ENCODE peak calls at places on chromosomes 12 and 14, in seven cellular contexts. One of them, this sample, is unnamed. For H3K27me3, the result is how much of the 10 kb centered on the place peaks cover.

GRCh38 chr12:69475237-69475984 is 5.2 kb downstream of the FRS2 start:
- DNase-seq in cardiac muscle cell: peak
- DNase-seq in tibial artery: no peak
- DNase-seq in psoas muscle: no peak
- DNase-seq in astrocyte: no peak
- DNase-seq in ascending aorta: no peak
- DNase-seq in colonic mucosa: no peak
- DNase-seq in this sample: peak

GRCh38 chr12:6817056-6817455 is 4.6 kb upstream of the GPR162 start:
- DNase-seq in cardiac muscle cell: no peak
- DNase-seq in tibial artery: no peak
- DNase-seq in psoas muscle: no peak
- DNase-seq in astrocyte: no peak
- DNase-seq in ascending aorta: no peak
- DNase-seq in colonic mucosa: no peak
- DNase-seq in this sample: no peak

GRCh38 chr12:51362307-51362706 is 15.8 kb upstream of the CELA1 start:
- DNase-seq in cardiac muscle cell: no peak
- DNase-seq in tibial artery: no peak
- DNase-seq in psoas muscle: no peak
- DNase-seq in astrocyte: no peak
- DNase-seq in ascending aorta: no peak
- DNase-seq in colonic mucosa: no peak
- DNase-seq in this sample: no peak

GRCh38 chr14:104656014-104656714 is 33.3 kb upstream of the INF2 start:
- DNase-seq in cardiac muscle cell: no peak
- DNase-seq in tibial artery: no peak
- DNase-seq in psoas muscle: no peak
- DNase-seq in astrocyte: no peak
- DNase-seq in ascending aorta: no peak
- DNase-seq in colonic mucosa: no peak
- DNase-seq in this sample: no peak

GRCh38 chr12:53737494-53737808 is 10.2 kb upstream of the CALCOCO1 start:
- DNase-seq in cardiac muscle cell: no peak
- DNase-seq in tibial artery: no peak
- DNase-seq in psoas muscle: no peak
- DNase-seq in astrocyte: no peak
- DNase-seq in ascending aorta: no peak
- DNase-seq in colonic mucosa: no peak
- DNase-seq in this sample: no peak

GRCh38 chr12:115305275-115305674 is 621.3 kb upstream of the TBX3 start:
- DNase-seq in cardiac muscle cell: no peak
- DNase-seq in tibial artery: no peak
- DNase-seq in psoas muscle: no peak
- DNase-seq in astrocyte: no peak
- DNase-seq in ascending aorta: no peak
- DNase-seq in colonic mucosa: no peak
- DNase-seq in this sample: no peak

GRCh38 chr12:94603434-94604068 is 46.8 kb downstream of the TMCC3 start:
- DNase-seq in cardiac muscle cell: peak
- DNase-seq in tibial artery: peak
- DNase-seq in psoas muscle: no peak
- DNase-seq in astrocyte: no peak
- DNase-seq in ascending aorta: no peak
- DNase-seq in colonic mucosa: peak
- DNase-seq in this sample: no peak

GRCh38 chr12:48176417-48176751 is 7.1 kb upstream of the CCDC184 start:
- DNase-seq in cardiac muscle cell: no peak
- DNase-seq in tibial artery: no peak
- DNase-seq in psoas muscle: no peak
- DNase-seq in astrocyte: no peak
- DNase-seq in ascending aorta: no peak
- DNase-seq in colonic mucosa: no peak
- DNase-seq in this sample: no peak

GRCh38 chr12:110249105-110249504 is 31.9 kb upstream of the ATP2A2 start:
- DNase-seq in cardiac muscle cell: no peak
- DNase-seq in tibial artery: peak
- DNase-seq in psoas muscle: peak
- DNase-seq in astrocyte: no peak
- DNase-seq in ascending aorta: no peak
- DNase-seq in colonic mucosa: peak
- DNase-seq in this sample: no peak

GRCh38 chr14:30472001-30472400 is 87.0 kb upstream of the G2E3 start:
- DNase-seq in cardiac muscle cell: no peak
- DNase-seq in tibial artery: no peak
- DNase-seq in psoas muscle: no peak
- DNase-seq in astrocyte: no peak
- DNase-seq in ascending aorta: no peak
- DNase-seq in colonic mucosa: no peak
- DNase-seq in this sample: no peak

DNA sequence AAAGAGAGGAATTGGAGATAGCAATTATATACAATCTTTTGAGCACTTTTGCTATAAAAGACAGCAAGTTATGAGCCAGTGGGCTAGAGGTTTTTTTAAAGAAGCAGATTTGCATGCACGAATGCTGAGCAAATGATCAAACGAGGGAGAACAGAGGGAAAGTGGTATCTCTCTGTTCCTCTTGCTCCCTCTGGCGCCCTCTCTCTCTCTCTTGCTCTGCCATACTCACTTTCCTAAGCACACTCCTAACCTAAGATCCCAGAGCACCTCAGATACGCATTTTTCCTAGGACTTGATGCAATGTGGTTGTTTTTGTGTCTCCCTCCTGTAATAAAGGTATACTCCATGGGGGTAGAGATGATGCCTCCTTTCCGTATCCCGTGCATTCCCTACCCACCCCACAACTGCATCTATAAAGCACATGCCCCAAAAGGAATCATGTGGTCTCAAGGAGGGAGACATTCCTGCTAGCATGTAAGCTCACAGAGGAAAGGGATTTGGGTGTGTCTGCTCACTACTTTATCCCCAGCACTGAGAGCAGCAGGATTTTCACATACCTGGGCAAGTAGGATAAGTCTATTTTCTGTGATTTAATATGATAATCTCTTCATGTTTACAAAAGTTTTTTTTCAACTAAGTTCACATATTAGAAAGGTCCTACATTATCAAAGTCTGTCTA is 270.2 kb downstream of the SSPN start:
- DNase-seq in cardiac muscle cell: no peak
- DNase-seq in tibial artery: no peak
- DNase-seq in psoas muscle: no peak
- DNase-seq in astrocyte: peak
- DNase-seq in ascending aorta: no peak
- DNase-seq in colonic mucosa: no peak
- DNase-seq in this sample: no peak
- TF ChIP-seq CTCF in cardiac muscle cell: peak
- TF ChIP-seq CTCF in tibial artery: no peak
- TF ChIP-seq CTCF in psoas muscle: no peak
- TF ChIP-seq CTCF in astrocyte: no peak
- TF ChIP-seq CTCF in ascending aorta: no peak
- TF ChIP-seq CTCF in colonic mucosa: no peak
- TF ChIP-seq CTCF in this sample: peak

GRCh38 chr12:101884174-101884573 is 6.8 kb downstream of the DRAM1 start:
- DNase-seq in cardiac muscle cell: no peak
- DNase-seq in tibial artery: no peak
- DNase-seq in psoas muscle: no peak
- DNase-seq in astrocyte: no peak
- DNase-seq in ascending aorta: no peak
- DNase-seq in colonic mucosa: no peak
- DNase-seq in this sample: no peak
- H3K4me3 ChIP-seq in cardiac muscle cell: no peak
- H3K4me3 ChIP-seq in tibial artery: no peak
- H3K4me3 ChIP-seq in psoas muscle: no peak
- H3K4me3 ChIP-seq in astrocyte: no peak
- H3K4me3 ChIP-seq in ascending aorta: no peak
- H3K4me3 ChIP-seq in colonic mucosa: no peak
- H3K4me3 ChIP-seq in this sample: no peak

GRCh38 chr12:67039995-67040860 is 228.9 kb upstream of the CAND1 start:
- DNase-seq in cardiac muscle cell: no peak
- DNase-seq in tibial artery: no peak
- DNase-seq in psoas muscle: no peak
- DNase-seq in astrocyte: no peak
- DNase-seq in ascending aorta: no peak
- DNase-seq in colonic mucosa: no peak
- DNase-seq in this sample: no peak

GRCh38 chr12:67038486-67038885 is 230.7 kb upstream of the CAND1 start:
- DNase-seq in cardiac muscle cell: no peak
- DNase-seq in tibial artery: no peak
- DNase-seq in psoas muscle: no peak
- DNase-seq in astrocyte: no peak
- DNase-seq in ascending aorta: no peak
- DNase-seq in colonic mucosa: no peak
- DNase-seq in this sample: no peak

GRCh38 chr12:67034110-67034879 is 234.9 kb upstream of the CAND1 start:
- DNase-seq in cardiac muscle cell: no peak
- DNase-seq in tibial artery: no peak
- DNase-seq in psoas muscle: no peak
- DNase-seq in astrocyte: peak
- DNase-seq in ascending aorta: no peak
- DNase-seq in colonic mucosa: no peak
- DNase-seq in this sample: no peak

GRCh38 chr12:67040861-67041137 is 228.4 kb upstream of the CAND1 start:
- DNase-seq in cardiac muscle cell: no peak
- DNase-seq in tibial artery: no peak
- DNase-seq in psoas muscle: no peak
- DNase-seq in astrocyte: no peak
- DNase-seq in ascending aorta: no peak
- DNase-seq in colonic mucosa: no peak
- DNase-seq in this sample: no peak

DNA sequence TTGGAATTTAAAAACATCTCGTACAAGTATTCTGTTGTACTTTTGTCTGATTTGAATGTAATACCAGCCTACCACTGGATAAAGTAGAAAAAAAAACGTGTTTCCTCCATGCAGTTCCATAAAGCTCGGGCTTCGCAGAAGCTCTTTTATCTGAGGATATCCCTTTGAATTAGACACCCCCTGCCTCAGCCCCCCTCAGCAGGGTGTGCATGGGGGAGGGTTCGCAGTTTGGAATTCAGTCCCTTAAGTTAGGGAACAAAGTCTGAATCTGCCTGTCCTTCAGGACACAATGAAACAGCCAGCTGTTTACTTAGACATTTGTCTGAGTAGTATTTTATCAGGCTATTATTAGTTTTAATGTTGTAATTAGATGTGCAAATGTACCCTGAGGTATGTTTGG is 234.0 kb upstream of the CAND1 start:
- DNase-seq in cardiac muscle cell: no peak
- DNase-seq in tibial artery: no peak
- DNase-seq in psoas muscle: no peak
- DNase-seq in astrocyte: no peak
- DNase-seq in ascending aorta: no peak
- DNase-seq in colonic mucosa: no peak
- DNase-seq in this sample: no peak
- H3K27me3 ChIP-seq in cardiac muscle cell: under half
- H3K27me3 ChIP-seq in tibial artery: under half
- H3K27me3 ChIP-seq in psoas muscle: under half
- H3K27me3 ChIP-seq in astrocyte: under half
- H3K27me3 ChIP-seq in ascending aorta: under half
- H3K27me3 ChIP-seq in colonic mucosa: under half
- H3K27me3 ChIP-seq in this sample: under half

GRCh38 chr12:12890815-12891645 is at the start of gene GPRC5A:
- DNase-seq in cardiac muscle cell: peak
- DNase-seq in tibial artery: peak
- DNase-seq in psoas muscle: peak
- DNase-seq in astrocyte: peak
- DNase-seq in ascending aorta: peak
- DNase-seq in colonic mucosa: peak
- DNase-seq in this sample: peak
- TF ChIP-seq CTCF in cardiac muscle cell: peak
- TF ChIP-seq CTCF in tibial artery: peak
- TF ChIP-seq CTCF in psoas muscle: no peak
- TF ChIP-seq CTCF in astrocyte: peak
- TF ChIP-seq CTCF in ascending aorta: no peak
- TF ChIP-seq CTCF in colonic mucosa: no peak
- TF ChIP-seq CTCF in this sample: peak

DNA sequence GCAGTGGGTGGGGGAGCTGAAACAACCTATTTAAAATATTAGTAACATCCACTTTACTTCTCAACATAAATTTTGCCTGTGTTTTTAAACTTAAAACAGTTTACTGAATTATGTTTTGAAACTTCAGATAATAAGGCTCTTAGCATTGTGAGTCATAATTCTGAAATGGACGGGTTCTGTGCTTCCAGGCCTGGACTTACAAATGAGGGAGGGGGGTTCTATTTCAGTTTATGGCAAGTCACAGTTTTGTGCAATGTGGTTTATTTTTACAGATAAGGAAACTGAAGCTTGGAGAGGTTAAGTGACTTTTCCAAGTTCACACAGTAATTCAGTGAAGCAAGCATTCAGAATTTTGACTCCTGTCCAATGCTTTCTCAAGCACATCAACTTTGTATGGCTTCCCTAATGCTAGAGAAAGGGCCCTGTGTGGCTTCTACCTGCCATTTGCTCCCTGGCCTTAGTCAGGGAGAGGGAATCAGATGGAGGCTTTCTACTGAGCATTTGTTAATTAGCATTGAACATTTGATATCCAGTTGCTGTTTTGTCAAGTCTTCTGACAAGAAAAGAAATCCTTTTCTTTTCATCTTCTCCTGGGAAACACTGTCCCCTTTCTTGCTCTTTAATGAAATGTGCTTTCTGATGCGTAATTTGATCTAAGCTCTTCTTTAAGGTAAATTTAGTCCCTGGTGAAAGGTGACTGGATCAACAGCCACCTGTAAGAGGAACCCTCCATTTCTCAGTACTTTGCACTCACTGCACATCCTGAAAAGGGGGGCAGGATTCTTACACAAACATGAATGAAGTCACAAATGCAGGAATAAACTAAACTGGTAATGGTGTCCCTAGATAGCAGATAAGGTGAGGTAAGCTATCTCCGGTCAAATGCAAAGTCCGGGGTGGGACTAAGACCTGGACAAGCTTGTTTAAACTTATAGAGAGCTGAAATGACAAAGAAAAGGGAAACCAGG is 2.5 kb upstream of the SALL2 start:
- DNase-seq in cardiac muscle cell: no peak
- DNase-seq in tibial artery: no peak
- DNase-seq in psoas muscle: no peak
- DNase-seq in astrocyte: peak
- DNase-seq in ascending aorta: no peak
- DNase-seq in colonic mucosa: no peak
- DNase-seq in this sample: no peak
- H3K4me3 ChIP-seq in cardiac muscle cell: no peak
- H3K4me3 ChIP-seq in tibial artery: no peak
- H3K4me3 ChIP-seq in psoas muscle: no peak
- H3K4me3 ChIP-seq in astrocyte: no peak
- H3K4me3 ChIP-seq in ascending aorta: no peak
- H3K4me3 ChIP-seq in colonic mucosa: no peak
- H3K4me3 ChIP-seq in this sample: no peak

This sample was measured in BJ.